ENCODE peak calls at places on chromosomes 3 and 15, in ten cellular contexts. C is activated naive CD4-positive, alpha-beta T cell treated with anti-CD3 and anti-CD28 coated beads, Interleukin-2, amount 50 U/mL, for 72 hours; W is cardiac muscle cell; J is ovary; P is neural progenitor cell; A is Calu3; Z is caudate nucleus; R is activated gamma-delta T cell treated with Interleukin-2 at 50 U/mL for 16 hours; S is NCI-H510A; T is type B pancreatic cell. B is an unnamed sample.
A peak's percentile ranks its signal among the peaks of the same experiment; 100 is the strongest.

GRCh38 chr15:50134524-50135024 is 15.5 kb upstream of the ATP8B4 start:
- DNase-seq in C (peak; percentile 26), W (peak; percentile 68), J (no peak), P (no peak), A (no peak), Z (no peak), R (no peak), S (no peak), T (no peak), B (no peak)

GRCh38 chr3:170023165-170023564 is 14.6 kb upstream of the GPR160 start:
- DNase-seq in C (no peak), W (no peak), J (no peak), P (no peak), A (no peak), Z (no peak), R (no peak), S (no peak), T (no peak), B (no peak)

GRCh38 chr15:58549013-58549779 is 117.4 kb downstream of the LIPC start:
- DNase-seq in C (no peak), W (no peak), J (no peak), P (no peak), A (no peak), Z (peak; percentile 61), R (no peak), S (no peak), T (no peak), B (no peak)

GRCh38 chr3:197394464-197395321 is 96.3 kb upstream of the DLG1 start:
- DNase-seq in C (no peak), W (peak; percentile 98), J (peak; percentile 62), P (no peak), A (no peak), Z (no peak), R (no peak), S (no peak), T (no peak), B (no peak)

GRCh38 chr15:29822100-29822684 is at the start of gene TJP1:
- DNase-seq in C (no peak), W (peak; percentile 86), J (peak; percentile 80), P (peak; percentile 94), A (peak; percentile 69), Z (peak; percentile 75), R (no peak), S (peak; percentile 25), T (peak; percentile 88), B (no peak)

GRCh38 chr3:197155039-197155438 is 125.4 kb upstream of the MELTF start:
- DNase-seq in C (no peak), W (no peak), J (no peak), P (no peak), A (no peak), Z (no peak), R (no peak), S (no peak), T (no peak), B (no peak)

GRCh38 chr3:99248130-99248529 is 346.6 kb upstream of the DCBLD2 start:
- DNase-seq in C (no peak), W (peak; percentile 26), J (no peak), P (no peak), A (no peak), Z (no peak), R (no peak), S (no peak), T (no peak), B (no peak)

GRCh38 chr15:37220949-37221670 is 120.8 kb upstream of the MEIS2 start:
- DNase-seq in C (no peak), W (no peak), J (no peak), P (no peak), A (no peak), Z (peak; percentile 52), R (no peak), S (no peak), T (no peak), B (no peak)

GRCh38 chr3:15204005-15204404 is 2.0 kb upstream of the CAPN7 start:
- DNase-seq in C (no peak), W (no peak), J (no peak), P (peak; percentile 7), A (no peak), Z (no peak), R (no peak), S (no peak), T (no peak), B (no peak)

GRCh38 chr15:27070816-27071215 is 99.8 kb downstream of the GABRG3 start:
- DNase-seq in C (no peak), W (no peak), J (no peak), P (no peak), A (no peak), Z (no peak), R (no peak), S (peak; percentile 66), T (no peak), B (no peak)

GRCh38 chr3:35675206-35675605 is 35.9 kb downstream of the ARPP21 start:
- DNase-seq in C (no peak), W (no peak), J (no peak), P (no peak), A (no peak), Z (no peak), R (no peak), S (no peak), T (no peak), B (no peak)

GRCh38 chr3:32009101-32009500 is 27.6 kb downstream of the ZNF860 start:
- DNase-seq in C (no peak), W (no peak), J (no peak), P (no peak), A (no peak), Z (no peak), R (no peak), S (no peak), T (no peak), B (no peak)

GRCh38 chr3:194184265-194184751 is 48.4 kb downstream of the HES1 start:
- DNase-seq in C (no peak), W (no peak), J (no peak), P (peak; percentile 71), A (no peak), Z (no peak), R (no peak), S (no peak), T (no peak), B (no peak)

GRCh38 chr15:89409184-89409992 is 74.8 kb upstream of the POLG start:
- DNase-seq in C (no peak), W (no peak), J (no peak), P (peak; percentile 56), A (no peak), Z (no peak), R (no peak), S (no peak), T (no peak), B (no peak)

GRCh38 chr3:127920738-127921137 is 5.7 kb downstream of the KBTBD12 start:
- DNase-seq in C (no peak), W (no peak), J (no peak), P (no peak), A (no peak), Z (no peak), R (no peak), S (no peak), T (no peak), B (no peak)

GRCh38 chr3:20480771-20481170 is 294.8 kb upstream of the SGO1 start:
- DNase-seq in C (no peak), W (peak; percentile 20), J (no peak), P (no peak), A (no peak), Z (no peak), R (no peak), S (no peak), T (no peak), B (no peak)

GRCh38 chr15:68816795-68817303 is 3.8 kb downstream of the ANP32A start:
- DNase-seq in C (no peak), W (peak; percentile 45), J (peak; percentile 29), P (no peak), A (peak; percentile 13), Z (no peak), R (no peak), S (no peak), T (no peak), B (no peak)

GRCh38 chr15:31975446-31976229 is 54.7 kb upstream of the CHRNA7 start:
- DNase-seq in C (peak; percentile 22), W (no peak), J (no peak), P (peak; percentile 21), A (no peak), Z (no peak), R (no peak), S (peak; percentile 27), T (no peak), B (no peak)

GRCh38 chr3:133745981-133746721 is at the start of gene TF:
- DNase-seq in C (no peak), W (peak; percentile 27), J (no peak), P (no peak), A (peak; percentile 45), Z (peak; percentile 91), R (no peak), S (no peak), T (no peak), B (no peak)

GRCh38 chr15:77482570-77482969 is 61.9 kb downstream of the HMG20A start:
- DNase-seq in C (no peak), W (peak; percentile 81), J (no peak), P (no peak), A (no peak), Z (no peak), R (no peak), S (no peak), T (no peak), B (no peak)

GRCh38 chr3:186093271-186093900 is 15.5 kb downstream of the ETV5 start:
- DNase-seq in C (no peak), W (no peak), J (no peak), P (no peak), A (peak; percentile 46), Z (no peak), R (no peak), S (no peak), T (no peak), B (no peak)

GRCh38 chr15:24784506-24784905 is 108.9 kb downstream of the NPAP1 start:
- DNase-seq in C (no peak), W (no peak), J (no peak), P (no peak), A (no peak), Z (no peak), R (no peak), S (no peak), T (no peak), B (no peak)

GRCh38 chr3:156433138-156433537 is 121.8 kb downstream of the SSR3 start:
- DNase-seq in C (no peak), W (peak; percentile 68), J (no peak), P (no peak), A (no peak), Z (no peak), R (no peak), S (no peak), T (no peak), B (no peak)

GRCh38 chr3:113231391-113231790 is 20.0 kb downstream of the BOC start:
- DNase-seq in C (no peak), W (peak; percentile 35), J (no peak), P (no peak), A (no peak), Z (no peak), R (no peak), S (no peak), T (no peak), B (no peak)